ENCODE peak calls at places on chromosomes 13 and 19, in seven cellular contexts. S, L, K, R, I, P and U are unnamed samples.

GRCh38 chr13:25046985-25047660 is 48.8 kb upstream of the PABPC3 start:
- DNase-seq in S (peak; percentile 34), L (no peak), K (no peak), R (peak; percentile 56), I (no peak), P (peak; percentile 18), U (peak; percentile 58)

GRCh38 chr13:99992912-99993311 is 11.3 kb downstream of the ZIC2 start:
- DNase-seq in S (peak; percentile 83), L (no peak), K (no peak), R (peak; percentile 72), I (no peak), P (no peak), U (no peak)

GRCh38 chr13:46804391-46804815 is 7.4 kb upstream of the ESD start:
- DNase-seq in S (peak; percentile 95), L (no peak), K (no peak), R (no peak), I (no peak), P (peak; percentile 98), U (peak; percentile 96)

GRCh38 chr19:48354332-48354992 is 9.3 kb downstream of the TMEM143 start:
- DNase-seq in S (peak; percentile 81), L (no peak), K (no peak), R (no peak), I (peak; percentile 96), P (peak; percentile 46), U (no peak)

GRCh38 chr19:42030605-42031004 is 36.6 kb upstream of the ATP1A3 start:
- DNase-seq in S (no peak), L (no peak), K (no peak), R (no peak), I (no peak), P (no peak), U (no peak)

GRCh38 chr13:27678306-27679040 is 56.8 kb downstream of the POLR1D start:
- DNase-seq in S (no peak), L (no peak), K (no peak), R (no peak), I (no peak), P (peak; percentile 48), U (no peak)

GRCh38 chr13:26839682-26840081 is 79.1 kb upstream of the GPR12 start:
- DNase-seq in S (no peak), L (no peak), K (no peak), R (no peak), I (no peak), P (no peak), U (no peak)

GRCh38 chr19:10327793-10328192 is 5.5 kb downstream of the RAVER1 start:
- DNase-seq in S (no peak), L (no peak), K (no peak), R (no peak), I (no peak), P (no peak), U (no peak)

GRCh38 chr13:80716610-80717081 is 375.7 kb upstream of the SPRY2 start:
- DNase-seq in S (peak; percentile 37), L (no peak), K (no peak), R (peak; percentile 19), I (no peak), P (no peak), U (no peak)

GRCh38 chr19:5103061-5103701 is 134.3 kb downstream of the KDM4B start:
- DNase-seq in S (peak; percentile 75), L (peak; percentile 61), K (peak; percentile 83), R (peak; percentile 80), I (no peak), P (peak; percentile 12), U (peak; percentile 34)
- H3K4me3 ChIP-seq in S (no peak overlapping the region), L (no peak overlapping the region), K (no peak overlapping the region), R (peak overlapping the region; percentile 5), I (no peak overlapping the region), P (no peak overlapping the region), U (no peak overlapping the region)

DNA sequence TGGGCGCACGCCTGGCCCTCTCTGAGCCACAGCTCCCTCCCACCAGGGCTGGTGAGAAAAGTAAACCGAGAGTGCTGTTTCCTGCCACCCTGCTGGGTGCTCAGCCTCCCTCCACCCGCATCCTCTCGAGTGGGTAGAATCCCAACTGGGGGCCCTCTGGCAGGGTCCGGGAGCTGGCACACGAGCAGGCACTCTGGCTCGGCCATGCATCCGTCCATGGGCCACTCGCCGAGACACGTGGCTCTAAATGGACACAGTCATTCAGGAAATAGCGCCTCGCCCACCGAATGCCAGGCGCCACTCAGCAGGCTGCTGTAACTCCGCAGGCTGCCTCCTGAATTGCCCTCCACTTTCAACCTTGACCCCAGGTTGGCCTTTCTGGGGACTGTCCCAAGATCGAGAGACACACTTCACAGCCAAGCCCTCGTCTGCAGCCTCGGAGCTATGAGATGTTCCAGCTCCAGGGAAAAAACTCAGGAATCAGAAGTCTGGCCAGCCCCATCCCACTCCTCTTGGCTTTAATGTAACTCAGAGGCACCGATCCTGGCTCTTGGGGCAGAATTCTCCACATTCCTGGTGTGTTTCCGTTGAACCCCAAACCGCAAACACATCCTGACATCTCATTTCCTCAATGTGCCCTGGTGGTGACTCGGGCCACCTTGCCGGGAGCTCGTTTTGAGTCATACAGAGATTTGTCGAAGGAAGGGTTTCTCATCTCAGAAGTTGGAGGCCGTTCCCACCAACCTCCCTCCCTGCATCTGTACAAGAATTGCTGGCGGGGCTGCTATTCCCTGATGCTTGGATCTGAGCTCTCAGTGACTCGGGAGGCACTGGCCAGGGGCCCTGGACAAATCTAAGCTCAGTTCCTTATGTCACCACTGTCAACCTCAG is 14.1 kb downstream of the KLF2 start:
- DNase-seq in S (peak; percentile 94), L (no peak), K (no peak), R (no peak), I (no peak), P (peak; percentile 96), U (peak; percentile 93)
- H3K4me3 ChIP-seq in S (no peak overlapping the region), L (no peak overlapping the region), K (no peak overlapping the region), R (no peak overlapping the region), I (no peak overlapping the region), P (no peak overlapping the region), U (no peak overlapping the region)

DNA sequence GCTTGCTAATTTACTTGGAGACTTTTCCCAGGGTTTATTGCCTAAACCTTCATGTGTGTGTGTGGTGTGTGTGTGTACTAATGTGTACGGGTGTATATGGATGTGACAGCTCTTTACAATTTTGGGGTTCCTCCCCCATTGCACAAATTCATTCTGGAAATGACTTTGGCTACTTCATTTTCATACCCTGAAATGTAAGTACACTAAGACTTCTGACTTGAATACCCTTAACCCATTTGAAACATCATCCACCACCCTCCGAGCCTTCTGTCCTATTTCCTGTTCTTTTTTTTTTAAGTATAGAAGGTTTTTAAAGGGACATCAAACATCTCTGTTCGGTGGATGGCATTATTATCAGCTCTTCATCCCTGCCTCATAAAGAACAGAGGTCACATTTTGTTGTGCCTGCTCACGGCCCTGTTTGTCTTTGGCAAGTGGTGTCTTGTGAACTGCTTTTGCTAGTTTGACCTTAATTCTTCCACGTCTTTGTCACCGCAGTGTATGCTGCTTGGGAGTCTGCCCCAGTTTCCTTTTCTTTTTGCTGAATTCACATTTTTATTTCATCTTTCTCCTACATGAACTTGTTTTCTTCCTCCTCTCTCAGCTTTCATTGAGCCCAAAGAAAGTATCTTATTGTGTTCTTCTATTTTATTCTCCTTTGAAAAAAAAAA is 228.3 kb downstream of the FOXO1 start:
- DNase-seq in S (no peak), L (no peak), K (no peak), R (no peak), I (no peak), P (no peak), U (no peak)
- H3K4me3 ChIP-seq in S (no peak overlapping the region), L (no peak overlapping the region), K (no peak overlapping the region), R (no peak overlapping the region), I (no peak overlapping the region), P (no peak overlapping the region), U (no peak overlapping the region)

DNA sequence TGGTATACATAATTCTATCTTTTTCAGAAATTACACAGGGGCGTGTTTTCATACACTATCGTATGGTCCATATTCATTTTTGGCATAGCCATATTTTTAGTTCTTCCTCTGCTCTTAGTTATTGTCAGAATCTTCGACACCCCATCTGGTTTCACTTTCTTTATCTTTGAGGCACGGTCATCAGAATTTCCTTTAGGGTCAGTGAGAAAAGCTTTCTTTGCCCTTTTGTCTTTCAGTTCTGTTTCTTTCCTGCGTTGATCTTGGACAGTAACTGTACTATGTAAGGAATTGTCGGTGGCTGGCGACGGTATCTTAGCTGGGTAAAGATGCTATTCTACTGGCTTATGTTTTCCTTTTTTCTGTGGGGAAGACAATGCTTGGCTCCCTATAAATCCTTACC is 10.6 kb upstream of the KIR2DL4 start:
- DNase-seq in S (no peak), L (no peak), K (no peak), R (no peak), I (no peak), P (no peak), U (no peak)
- H3K4me3 ChIP-seq in S (no peak overlapping the region), L (peak overlapping the region; percentile 51), K (peak overlapping the region; percentile 27), R (no peak overlapping the region), I (no peak overlapping the region), P (no peak overlapping the region), U (no peak overlapping the region)

GRCh38 chr19:45471866-45472556 is 4.2 kb downstream of the FOSB start:
- DNase-seq in S (peak; percentile 8), L (no peak), K (no peak), R (no peak), I (no peak), P (no peak), U (no peak)
- H3K4me3 ChIP-seq in S (no peak overlapping the region), L (peak overlapping the region; percentile 50), K (no peak overlapping the region), R (no peak overlapping the region), I (no peak overlapping the region), P (no peak overlapping the region), U (peak overlapping the region; percentile 19)

DNA sequence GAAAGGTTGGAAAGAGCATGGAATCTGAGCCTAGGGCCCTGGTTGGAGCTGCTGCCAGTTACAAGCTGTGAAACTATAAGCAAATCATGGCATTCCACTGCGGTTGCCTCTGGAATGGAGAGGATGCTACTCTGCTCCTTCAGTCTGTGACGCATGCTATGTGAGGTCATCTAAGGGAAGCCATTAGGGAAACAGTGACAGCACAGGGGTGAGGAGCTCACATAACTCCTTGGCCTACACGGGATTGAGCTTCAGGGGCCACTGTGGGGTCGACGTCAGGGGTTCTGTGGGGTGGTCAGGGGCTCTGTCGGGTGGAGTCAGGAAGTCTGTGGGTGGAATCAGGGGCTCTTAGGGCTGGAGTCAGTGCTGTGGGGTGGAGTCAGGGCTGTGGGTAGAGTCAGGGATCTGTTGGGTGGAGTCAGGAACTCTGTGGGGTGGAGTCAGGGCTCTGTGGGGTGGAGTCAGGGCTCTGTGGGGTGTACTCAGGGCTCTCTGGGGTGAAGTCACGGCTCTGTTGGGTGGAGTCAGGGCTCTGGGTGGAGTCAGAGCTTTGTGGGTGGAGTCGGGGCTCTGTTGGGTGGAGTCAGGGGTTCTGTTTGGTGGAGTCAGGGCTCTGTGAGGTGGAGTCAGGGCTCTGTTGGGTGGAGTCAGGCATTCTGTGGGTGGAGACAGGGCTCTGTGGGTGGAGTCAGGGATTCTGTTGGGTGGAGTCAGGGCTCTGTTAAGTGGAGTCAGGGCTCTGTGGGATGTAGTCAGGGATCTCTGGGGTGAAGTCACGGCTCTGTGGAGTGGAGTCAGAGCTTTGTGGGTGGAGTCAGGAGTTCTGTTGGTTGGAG is 35.8 kb upstream of the MEDAG start:
- DNase-seq in S (peak; percentile 99), L (peak; percentile 64), K (no peak), R (peak; percentile 93), I (peak; percentile 74), P (peak; percentile 100), U (peak; percentile 98)
- H3K4me3 ChIP-seq in S (no peak overlapping the region), L (no peak overlapping the region), K (no peak overlapping the region), R (no peak overlapping the region), I (no peak overlapping the region), P (peak overlapping the region; percentile 8), U (peak overlapping the region; percentile 3)